ENCODE peak calls at places on chromosomes 11 and 22, in four cellular contexts. K, Q, Z and L are unnamed samples.

GRCh38 chr11:126391970-126392637 is 36.6 kb downstream of the ST3GAL4 start:
- DNase-seq in K (no peak), Q (no peak), Z (peak), L (no peak)

GRCh38 chr11:95289378-95289777 is 58.4 kb upstream of the SESN3 start:
- DNase-seq in K (no peak), Q (no peak), Z (no peak), L (no peak)

GRCh38 chr11:4825132-4825531 is 4.0 kb downstream of the OR51F2 start:
- DNase-seq in K (no peak), Q (no peak), Z (no peak), L (no peak)

GRCh38 chr22:36775589-36775965 is 342 bp downstream of the IFT27 start:
- DNase-seq in K (peak), Q (peak), Z (peak), L (peak)

GRCh38 chr11:12721816-12722604 is 47.8 kb downstream of the TEAD1 start:
- DNase-seq in K (peak), Q (no peak), Z (peak), L (no peak)

GRCh38 chr11:120675171-120675570 is 163.6 kb downstream of the GRIK4 start:
- DNase-seq in K (no peak), Q (no peak), Z (no peak), L (no peak)

GRCh38 chr22:27270818-27271510 is 530.6 kb downstream of the MN1 start:
- DNase-seq in K (no peak), Q (peak), Z (no peak), L (no peak)

GRCh38 chr11:12167098-12167999 is 57.0 kb downstream of the MICAL2 start:
- DNase-seq in K (peak), Q (no peak), Z (no peak), L (peak)

GRCh38 chr11:69398529-69399492 is 82.7 kb upstream of the LINC01488 start:
- DNase-seq in K (no peak), Q (peak), Z (peak), L (no peak)

GRCh38 chr11:118610773-118611432 is 3.5 kb downstream of the PHLDB1 start:
- DNase-seq in K (no peak), Q (no peak), Z (peak), L (no peak)